ENCODE peak calls at places on chromosomes 4 and X, in five cellular contexts. D is cardiac muscle cell, A is esophagus muscularis mucosa, Z is H1, K is testis. U is an unnamed sample.

GRCh38 chrX:43703211-43703791 is 47.2 kb downstream of the MAOA start:
- DNase-seq in A (no peak), K (no peak), D (peak; percentile 68), Z (no peak), U (peak; percentile 44)

GRCh38 chrX:149541521-149542047 is 772 bp downstream of the EOLA1 start:
- DNase-seq in D (peak; percentile 3), Z (no peak), A (no peak), K (no peak), U (no peak)

GRCh38 chrX:20432048-20432447 is 165.3 kb upstream of the RPS6KA3 start:
- DNase-seq in A (no peak), Z (no peak), K (no peak), D (peak; percentile 52), U (no peak)

GRCh38 chr4:136634121-136634520 is 898.2 kb downstream of the PCDH18 start:
- DNase-seq in K (no peak), Z (no peak), A (no peak), D (no peak), U (no peak)

GRCh38 chr4:184980261-184980660 is 38.0 kb upstream of the HELT start:
- DNase-seq in A (no peak), Z (no peak), K (no peak), D (no peak), U (no peak)

GRCh38 chr4:184746532-184746870 is 12.6 kb upstream of the CENPU start:
- DNase-seq in D (peak; percentile 96), K (peak; percentile 62), A (no peak), Z (no peak), U (no peak)

GRCh38 chr4:62711575-62711974 is 1511.4 kb downstream of the ADGRL3 start:
- DNase-seq in K (no peak), A (no peak), Z (no peak), D (no peak), U (no peak)

GRCh38 chr4:64205376-64205775 is 203.9 kb downstream of the TECRL start:
- DNase-seq in D (no peak), K (no peak), A (no peak), Z (no peak), U (no peak)

GRCh38 chrX:24842486-24842885 is 148.8 kb downstream of the POLA1 start:
- DNase-seq in A (no peak), Z (no peak), D (no peak), K (peak; percentile 30), U (no peak)

GRCh38 chrX:134734343-134735001 is 76.2 kb upstream of the PLAC1 start:
- DNase-seq in K (peak; percentile 54), A (no peak), Z (no peak), D (peak; percentile 73), U (no peak)

GRCh38 chr4:1721003-1721665 is at the start of the genes TACC3 and TMEM129:
- DNase-seq in A (peak; percentile 99), K (peak; percentile 96), D (peak; percentile 94), Z (peak; percentile 93), U (peak; percentile 98)

GRCh38 chr4:99447079-99447478 is 11.9 kb upstream of the ADH7 start:
- DNase-seq in K (no peak), A (no peak), D (peak; percentile 75), Z (no peak), U (no peak)

GRCh38 chr4:184102927-184103326 is 114.7 kb downstream of the ENPP6 start:
- DNase-seq in Z (no peak), A (no peak), K (no peak), D (no peak), U (no peak)

GRCh38 chr4:159006202-159006601 is 96.7 kb upstream of the RAPGEF2 start:
- DNase-seq in D (no peak), A (no peak), K (no peak), Z (no peak), U (peak; percentile 59)

GRCh38 chr4:140719022-140719421 is 37.2 kb downstream of the TBC1D9 start:
- DNase-seq in A (no peak), K (no peak), D (peak; percentile 73), Z (no peak), U (no peak)

GRCh38 chr4:109164011-109164410 is 138.4 kb downstream of the COL25A1 start:
- DNase-seq in K (no peak), Z (no peak), A (no peak), D (peak; percentile 67), U (no peak)

GRCh38 chr4:40471923-40472322 is 136.8 kb downstream of the CHRNA9 start:
- DNase-seq in A (no peak), D (no peak), K (no peak), Z (no peak), U (no peak)

GRCh38 chrX:150012647-150013046 is 74.4 kb upstream of the EOLA2 start:
- DNase-seq in K (no peak), A (no peak), D (peak; percentile 18), Z (no peak), U (no peak)

GRCh38 chrX:133983243-133983973 is 2.0 kb downstream of the GPC3 start:
- DNase-seq in D (no peak), Z (no peak), A (no peak), K (no peak), U (no peak)

GRCh38 chr4:6333301-6334202 is 63.9 kb downstream of the WFS1 start:
- DNase-seq in D (no peak), Z (peak; percentile 67), K (peak; percentile 38), A (no peak), U (no peak)

GRCh38 chrX:110425222-110425621 is 66.6 kb downstream of the RTL9 start:
- DNase-seq in Z (no peak), D (no peak), A (no peak), K (no peak), U (no peak)

GRCh38 chr4:96326846-96327245 is 487.0 kb downstream of the PDHA2 start:
- DNase-seq in D (no peak), A (no peak), K (no peak), Z (no peak), U (no peak)

GRCh38 chrX:22163306-22163705 is 109.4 kb upstream of the CBLL2 start:
- DNase-seq in D (no peak), A (no peak), K (no peak), Z (no peak), U (no peak)

GRCh38 chrX:107135076-107135964 is 16.7 kb upstream of the RBM41 start:
- DNase-seq in Z (no peak), D (peak; percentile 58), A (no peak), K (no peak), U (no peak)

GRCh38 chr4:96102541-96103018 is 262.7 kb downstream of the PDHA2 start:
- DNase-seq in D (peak; percentile 82), Z (no peak), K (no peak), A (no peak), U (no peak)

GRCh38 chr4:143337600-143338287 is 1.1 kb downstream of the GAB1 start:
- DNase-seq in K (peak; percentile 66), D (peak; percentile 65), A (no peak), Z (no peak), U (peak; percentile 79)

GRCh38 chr4:102564399-102564921 is 63.3 kb downstream of the NFKB1 start:
- DNase-seq in D (peak; percentile 58), A (no peak), Z (no peak), K (no peak), U (no peak)

DNA sequence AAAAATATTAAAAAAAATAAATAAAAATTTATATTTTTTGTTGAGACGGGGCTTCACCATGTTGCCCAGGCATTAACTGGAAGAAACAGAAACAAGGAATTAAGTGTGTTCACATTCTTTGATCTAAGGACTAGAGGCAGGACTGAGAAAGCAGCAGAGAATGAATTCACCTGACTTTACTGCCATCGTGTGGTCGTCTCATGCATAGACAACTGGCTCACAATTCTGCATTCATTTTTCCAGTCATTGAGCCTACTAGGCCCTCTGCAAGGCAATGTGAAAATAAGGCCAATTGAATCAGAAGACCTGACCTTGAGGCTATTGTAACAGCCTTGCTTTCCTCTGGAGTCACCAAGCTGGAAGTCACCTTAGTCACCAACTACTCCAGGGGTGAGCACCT is 37.4 kb downstream of the LHFPL1 start:
- DNase-seq in A (no peak), Z (peak; percentile 46), D (peak; percentile 57), K (peak; percentile 33), U (no peak)
- TF ChIP-seq CTCF in A (peak; percentile 54), Z (peak; percentile 66), D (peak; percentile 59), K (peak; percentile 43), U (peak; percentile 11)

GRCh38 chrX:153719238-153719637 is 4.9 kb downstream of the BCAP31 start:
- DNase-seq in K (no peak), D (no peak), Z (no peak), A (no peak), U (no peak)

GRCh38 chrX:153722704-153723350 is 1.4 kb downstream of the BCAP31 start:
- DNase-seq in D (no peak), K (no peak), Z (no peak), A (no peak), U (no peak)

GRCh38 chrX:153717445-153717844 is 6.7 kb downstream of the BCAP31 start:
- DNase-seq in K (no peak), D (no peak), A (no peak), Z (no peak), U (no peak)

GRCh38 chrX:153723351-153724251 is 586 bp downstream of the BCAP31 start:
- DNase-seq in Z (peak; percentile 63), A (no peak), K (no peak), D (peak; percentile 43), U (peak; percentile 50)

GRCh38 chrX:153719701-153720100 is 4.5 kb downstream of the BCAP31 start:
- DNase-seq in K (no peak), A (no peak), D (no peak), Z (no peak), U (no peak)
- H3K36me3 ChIP-seq in K (no peaks in the 10 kb centered on the region), A (peaks cover 6% of the 10 kb centered on the region), D (peaks cover 12% of the 10 kb centered on the region), Z (peaks cover 45% of the 10 kb centered on the region), U (no peaks in the 10 kb centered on the region)

DNA sequence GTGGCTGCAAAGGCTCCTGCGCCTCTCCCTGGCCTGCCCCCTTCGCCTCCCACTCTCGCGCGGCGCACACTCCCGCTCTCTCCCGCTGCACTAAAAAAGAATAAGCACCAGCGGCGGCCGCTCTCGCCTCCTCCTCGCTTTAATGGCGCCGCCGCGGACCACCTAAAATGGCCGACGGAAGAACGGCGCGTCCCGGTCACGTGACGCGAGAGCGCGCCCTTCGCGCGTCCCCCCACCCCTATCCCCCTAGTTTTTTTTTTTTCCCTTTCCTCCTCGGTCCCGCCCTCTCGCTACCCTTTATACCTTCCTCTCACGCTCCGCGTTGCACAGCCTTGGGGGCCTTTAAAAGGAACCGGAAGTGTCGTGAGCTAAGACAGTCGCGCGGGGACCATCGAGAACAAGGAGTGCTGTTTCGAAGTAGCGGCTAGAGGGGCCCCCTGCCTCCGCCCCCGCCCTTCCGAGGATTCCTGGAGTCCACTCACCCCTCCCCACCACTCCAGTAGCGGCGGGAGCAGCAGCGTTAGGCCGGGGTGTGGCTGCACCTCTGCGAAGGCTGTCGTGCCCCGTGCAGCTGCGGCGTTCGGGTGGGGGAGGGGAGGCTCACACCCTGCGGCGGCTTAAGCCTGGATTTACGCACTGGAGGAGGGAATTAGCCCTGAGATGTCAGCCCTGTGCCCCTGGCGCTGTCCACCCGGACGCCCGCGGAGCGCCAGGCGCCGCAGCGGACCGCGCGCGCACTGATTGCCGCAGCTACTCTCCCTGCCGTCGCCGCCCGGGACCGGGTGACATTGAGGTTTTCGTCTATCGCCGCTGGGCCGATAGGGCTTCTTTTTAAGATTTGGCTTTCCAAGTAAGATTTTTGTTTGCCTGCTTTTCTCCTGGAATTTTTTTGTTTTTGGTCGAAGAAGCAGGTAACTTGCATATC is at the start of gene HNRNPD:
- DNase-seq in D (peak; percentile 100), A (peak; percentile 99), Z (peak; percentile 94), K (peak; percentile 99), U (peak; percentile 99)
- TF ChIP-seq CTCF in D (no peak), A (peak; percentile 17), Z (no peak), K (no peak), U (no peak)

DNA sequence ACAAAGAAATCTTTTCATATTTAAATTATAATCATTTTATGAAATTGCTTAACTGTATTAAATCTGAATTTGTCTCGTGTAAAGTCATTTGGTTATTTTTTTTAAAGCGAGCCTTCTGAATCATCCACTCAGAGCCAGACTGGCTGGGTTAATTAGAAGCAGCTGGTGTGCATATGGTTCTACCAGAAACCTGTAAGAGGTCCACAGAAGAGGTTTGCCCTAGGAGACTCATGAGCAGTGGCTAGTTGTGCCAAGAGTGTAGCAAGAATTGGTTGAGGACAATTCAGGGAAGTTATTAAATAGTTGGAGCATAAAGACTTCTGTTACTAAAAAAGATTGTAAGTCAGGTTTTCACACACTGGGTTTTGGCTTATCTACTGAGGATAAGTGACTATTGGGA is 267.4 kb downstream of the IL1RAPL2 start:
- DNase-seq in D (no peak), Z (no peak), A (no peak), K (no peak), U (no peak)
- H3K36me3 ChIP-seq in D (no peaks in the 10 kb centered on the region), Z (no peaks in the 10 kb centered on the region), A (no peaks in the 10 kb centered on the region), K (no peaks in the 10 kb centered on the region), U (no peaks in the 10 kb centered on the region)

U was measured in mucosa of descending colon.